ENCODE peak calls at places on chromosomes 2 and 18, in nine cellular contexts. One of them, this sample, is unnamed. For H3K4me1, the result is how much of the 10 kb centered on the place peaks cover.

GRCh38 chr2:165560377-165560988 is 91.0 kb downstream of the CSRNP3 start:
- DNase-seq in ovary: no peak
- DNase-seq in sigmoid colon: no peak
- DNase-seq in K562: no peak
- DNase-seq in stomach: no peak
- DNase-seq in A549: no peak
- DNase-seq in esophagus muscularis mucosa: no peak
- DNase-seq in tibial nerve: no peak
- DNase-seq in transverse colon: no peak
- DNase-seq in this sample: no peak

GRCh38 chr18:33673689-33674088 is 95.7 kb downstream of the ASXL3 start:
- DNase-seq in A549: no peak
- DNase-seq in stomach: no peak
- DNase-seq in sigmoid colon: no peak
- DNase-seq in esophagus muscularis mucosa: no peak
- DNase-seq in tibial nerve: no peak
- DNase-seq in ovary: no peak
- DNase-seq in transverse colon: no peak
- DNase-seq in K562: no peak
- DNase-seq in this sample: no peak

GRCh38 chr2:37600735-37601134 is 70.7 kb downstream of the CDC42EP3 start:
- DNase-seq in A549: no peak
- DNase-seq in K562: no peak
- DNase-seq in tibial nerve: no peak
- DNase-seq in ovary: no peak
- DNase-seq in esophagus muscularis mucosa: no peak
- DNase-seq in transverse colon: no peak
- DNase-seq in sigmoid colon: no peak
- DNase-seq in stomach: no peak
- DNase-seq in this sample: no peak

GRCh38 chr18:13564579-13564978 is 161.8 kb downstream of the FAM210A start:
- DNase-seq in tibial nerve: no peak
- DNase-seq in stomach: no peak
- DNase-seq in A549: no peak
- DNase-seq in sigmoid colon: no peak
- DNase-seq in transverse colon: peak
- DNase-seq in K562: no peak
- DNase-seq in ovary: no peak
- DNase-seq in esophagus muscularis mucosa: no peak
- DNase-seq in this sample: no peak

GRCh38 chr2:16821696-16822095 is 156.1 kb upstream of the CYRIA start:
- DNase-seq in ovary: no peak
- DNase-seq in esophagus muscularis mucosa: no peak
- DNase-seq in tibial nerve: no peak
- DNase-seq in sigmoid colon: no peak
- DNase-seq in transverse colon: no peak
- DNase-seq in A549: no peak
- DNase-seq in stomach: no peak
- DNase-seq in K562: no peak
- DNase-seq in this sample: no peak

GRCh38 chr18:58541137-58541788 is 87.6 kb downstream of the ALPK2 start:
- DNase-seq in transverse colon: no peak
- DNase-seq in esophagus muscularis mucosa: no peak
- DNase-seq in K562: no peak
- DNase-seq in tibial nerve: no peak
- DNase-seq in ovary: no peak
- DNase-seq in A549: no peak
- DNase-seq in stomach: no peak
- DNase-seq in sigmoid colon: no peak
- DNase-seq in this sample: no peak

GRCh38 chr2:159968282-159968900 is 94.0 kb downstream of the PLA2R1 start:
- DNase-seq in K562: peak
- DNase-seq in A549: peak
- DNase-seq in tibial nerve: no peak
- DNase-seq in ovary: no peak
- DNase-seq in sigmoid colon: no peak
- DNase-seq in transverse colon: peak
- DNase-seq in stomach: no peak
- DNase-seq in esophagus muscularis mucosa: no peak
- DNase-seq in this sample: no peak

GRCh38 chr2:9168851-9169250 is 37.8 kb upstream of the ASAP2 start:
- DNase-seq in esophagus muscularis mucosa: no peak
- DNase-seq in A549: no peak
- DNase-seq in ovary: no peak
- DNase-seq in transverse colon: no peak
- DNase-seq in tibial nerve: no peak
- DNase-seq in sigmoid colon: no peak
- DNase-seq in K562: peak
- DNase-seq in stomach: no peak
- DNase-seq in this sample: no peak

GRCh38 chr18:44594779-44595467 is 85.8 kb upstream of the SETBP1 start:
- DNase-seq in ovary: no peak
- DNase-seq in esophagus muscularis mucosa: no peak
- DNase-seq in A549: no peak
- DNase-seq in K562: no peak
- DNase-seq in transverse colon: no peak
- DNase-seq in sigmoid colon: no peak
- DNase-seq in stomach: no peak
- DNase-seq in tibial nerve: no peak
- DNase-seq in this sample: no peak

GRCh38 chr18:55900380-55900779 is 312.4 kb upstream of the TCF4 start:
- DNase-seq in esophagus muscularis mucosa: no peak
- DNase-seq in sigmoid colon: no peak
- DNase-seq in transverse colon: no peak
- DNase-seq in stomach: no peak
- DNase-seq in tibial nerve: no peak
- DNase-seq in ovary: no peak
- DNase-seq in K562: no peak
- DNase-seq in A549: no peak
- DNase-seq in this sample: no peak

GRCh38 chr2:72630767-72631166 is 195.1 kb downstream of the EXOC6B start:
- DNase-seq in A549: no peak
- DNase-seq in transverse colon: no peak
- DNase-seq in K562: no peak
- DNase-seq in ovary: no peak
- DNase-seq in sigmoid colon: no peak
- DNase-seq in tibial nerve: no peak
- DNase-seq in esophagus muscularis mucosa: no peak
- DNase-seq in stomach: no peak
- DNase-seq in this sample: no peak

GRCh38 chr2:237534380-237534779 is 32.0 kb upstream of the PRLH start:
- DNase-seq in transverse colon: no peak
- DNase-seq in sigmoid colon: no peak
- DNase-seq in tibial nerve: no peak
- DNase-seq in K562: no peak
- DNase-seq in ovary: no peak
- DNase-seq in esophagus muscularis mucosa: no peak
- DNase-seq in A549: no peak
- DNase-seq in stomach: no peak
- DNase-seq in this sample: no peak

GRCh38 chr2:80519699-80520291 is 215.2 kb upstream of the LRRTM1 start:
- DNase-seq in ovary: no peak
- DNase-seq in A549: no peak
- DNase-seq in sigmoid colon: no peak
- DNase-seq in transverse colon: no peak
- DNase-seq in stomach: no peak
- DNase-seq in esophagus muscularis mucosa: no peak
- DNase-seq in tibial nerve: no peak
- DNase-seq in K562: no peak
- DNase-seq in this sample: no peak

GRCh38 chr2:109456776-109457175 is 157.0 kb downstream of the SEPTIN10 start:
- DNase-seq in esophagus muscularis mucosa: no peak
- DNase-seq in ovary: no peak
- DNase-seq in stomach: no peak
- DNase-seq in A549: no peak
- DNase-seq in sigmoid colon: peak
- DNase-seq in transverse colon: no peak
- DNase-seq in tibial nerve: no peak
- DNase-seq in K562: no peak
- DNase-seq in this sample: no peak

GRCh38 chr2:2881507-2881906 is 496.1 kb downstream of the EIPR1 start:
- DNase-seq in stomach: no peak
- DNase-seq in ovary: no peak
- DNase-seq in sigmoid colon: no peak
- DNase-seq in K562: no peak
- DNase-seq in A549: no peak
- DNase-seq in tibial nerve: no peak
- DNase-seq in transverse colon: no peak
- DNase-seq in esophagus muscularis mucosa: no peak
- DNase-seq in this sample: no peak

GRCh38 chr2:101616411-101616810 is 81.1 kb upstream of the MAP4K4 start:
- DNase-seq in K562: no peak
- DNase-seq in A549: no peak
- DNase-seq in transverse colon: no peak
- DNase-seq in stomach: peak
- DNase-seq in esophagus muscularis mucosa: no peak
- DNase-seq in sigmoid colon: no peak
- DNase-seq in ovary: no peak
- DNase-seq in tibial nerve: no peak
- DNase-seq in this sample: no peak

GRCh38 chr2:14288016-14288415 is 344.5 kb upstream of the LRATD1 start:
- DNase-seq in transverse colon: no peak
- DNase-seq in ovary: no peak
- DNase-seq in K562: no peak
- DNase-seq in stomach: no peak
- DNase-seq in A549: no peak
- DNase-seq in esophagus muscularis mucosa: no peak
- DNase-seq in sigmoid colon: no peak
- DNase-seq in tibial nerve: no peak
- DNase-seq in this sample: no peak

GRCh38 chr2:225042800-225043167 is 516 bp upstream of the DOCK10 start:
- DNase-seq in stomach: no peak
- DNase-seq in K562: no peak
- DNase-seq in esophagus muscularis mucosa: no peak
- DNase-seq in tibial nerve: no peak
- DNase-seq in transverse colon: no peak
- DNase-seq in A549: no peak
- DNase-seq in sigmoid colon: no peak
- DNase-seq in ovary: no peak
- DNase-seq in this sample: no peak

GRCh38 chr18:60500960-60501359 is 128.4 kb upstream of the MC4R start:
- DNase-seq in K562: no peak
- DNase-seq in ovary: no peak
- DNase-seq in sigmoid colon: no peak
- DNase-seq in tibial nerve: no peak
- DNase-seq in esophagus muscularis mucosa: no peak
- DNase-seq in A549: no peak
- DNase-seq in stomach: no peak
- DNase-seq in transverse colon: no peak
- DNase-seq in this sample: no peak

GRCh38 chr2:217666338-217666737 is 336.5 kb downstream of the TNS1 start:
- DNase-seq in K562: no peak
- DNase-seq in stomach: no peak
- DNase-seq in ovary: no peak
- DNase-seq in esophagus muscularis mucosa: no peak
- DNase-seq in tibial nerve: no peak
- DNase-seq in sigmoid colon: no peak
- DNase-seq in transverse colon: no peak
- DNase-seq in A549: no peak
- DNase-seq in this sample: no peak
- TF ChIP-seq EP300 in K562: no peak
- TF ChIP-seq EP300 in stomach: no peak
- TF ChIP-seq EP300 in ovary: no peak
- TF ChIP-seq EP300 in esophagus muscularis mucosa: no peak
- TF ChIP-seq EP300 in tibial nerve: no peak
- TF ChIP-seq EP300 in sigmoid colon: no peak
- TF ChIP-seq EP300 in transverse colon: no peak
- TF ChIP-seq EP300 in A549: no peak
- TF ChIP-seq EP300 in this sample: no peak

DNA sequence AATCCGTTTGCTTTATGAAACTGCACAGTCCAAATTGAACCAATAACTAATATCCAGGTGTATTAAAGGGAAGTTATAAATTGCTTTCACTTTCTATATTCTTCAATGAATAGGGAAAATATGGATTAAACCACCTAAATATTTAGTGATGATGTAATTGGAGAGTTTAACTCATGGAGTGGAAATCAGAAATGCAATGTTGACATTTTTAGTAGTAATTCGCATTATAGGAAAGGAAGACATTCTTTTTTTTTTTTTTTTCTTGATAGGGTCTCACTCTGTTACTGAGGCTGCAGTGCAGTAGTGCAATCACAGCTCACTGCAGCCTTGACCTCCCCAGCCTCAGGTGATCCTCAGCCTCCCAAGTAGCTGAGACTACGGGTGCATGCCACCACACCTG is 321.9 kb downstream of the RNF144A start:
- DNase-seq in ovary: no peak
- DNase-seq in sigmoid colon: no peak
- DNase-seq in K562: no peak
- DNase-seq in esophagus muscularis mucosa: no peak
- DNase-seq in stomach: no peak
- DNase-seq in A549: no peak
- DNase-seq in transverse colon: no peak
- DNase-seq in tibial nerve: no peak
- DNase-seq in this sample: no peak
- H3K4me1 ChIP-seq in ovary: under half
- H3K4me1 ChIP-seq in sigmoid colon: under half
- H3K4me1 ChIP-seq in K562: under half
- H3K4me1 ChIP-seq in esophagus muscularis mucosa: under half
- H3K4me1 ChIP-seq in stomach: under half
- H3K4me1 ChIP-seq in A549: under half
- H3K4me1 ChIP-seq in transverse colon: under half
- H3K4me1 ChIP-seq in tibial nerve: under half
- H3K4me1 ChIP-seq in this sample: under half

DNA sequence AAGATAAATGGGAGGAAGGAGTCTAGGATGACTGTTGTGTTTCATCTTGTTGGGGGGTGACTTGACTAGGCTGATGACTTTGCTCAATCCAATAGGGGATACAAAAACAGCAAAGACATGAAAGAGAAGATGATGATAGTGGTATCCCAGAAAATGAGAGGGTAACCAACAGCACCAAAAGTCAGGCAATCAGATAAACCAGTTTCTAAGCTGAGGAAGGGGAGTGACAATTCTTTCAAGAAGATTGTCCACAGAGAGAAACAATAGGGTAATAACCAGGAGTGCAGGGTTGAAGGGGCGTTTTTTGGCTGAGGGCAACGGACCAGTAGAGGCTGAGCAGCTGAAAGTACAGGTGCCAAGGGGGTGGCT is 7.7 kb upstream of the KCMF1 start:
- DNase-seq in A549: no peak
- DNase-seq in K562: no peak
- DNase-seq in transverse colon: no peak
- DNase-seq in tibial nerve: no peak
- DNase-seq in stomach: no peak
- DNase-seq in ovary: no peak
- DNase-seq in esophagus muscularis mucosa: no peak
- DNase-seq in sigmoid colon: no peak
- DNase-seq in this sample: no peak
- TF ChIP-seq POLR2A in A549: no peak
- TF ChIP-seq POLR2A in K562: no peak
- TF ChIP-seq POLR2A in transverse colon: no peak
- TF ChIP-seq POLR2A in tibial nerve: no peak
- TF ChIP-seq POLR2A in stomach: no peak
- TF ChIP-seq POLR2A in ovary: no peak
- TF ChIP-seq POLR2A in esophagus muscularis mucosa: no peak
- TF ChIP-seq POLR2A in sigmoid colon: no peak
- TF ChIP-seq POLR2A in this sample: no peak

DNA sequence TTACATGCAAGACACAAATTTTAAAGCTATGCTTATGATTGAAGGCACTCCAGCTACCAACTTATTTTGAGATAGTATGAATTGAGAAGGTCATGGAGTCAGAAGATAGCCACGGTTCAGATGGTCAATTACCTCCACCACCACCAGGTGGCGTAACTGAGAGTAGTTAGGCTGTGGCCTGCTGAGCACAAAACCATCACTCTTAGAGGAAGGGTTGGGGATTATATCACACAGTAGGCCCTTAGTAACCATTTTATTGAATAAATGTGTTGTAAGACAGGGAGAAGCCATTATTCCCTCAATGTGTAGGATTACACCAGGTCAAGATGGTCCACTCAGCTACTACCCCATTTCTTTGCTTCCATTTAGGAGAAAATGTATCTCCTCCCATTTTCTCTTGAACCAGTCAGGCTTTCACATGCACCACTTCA is 18.8 kb downstream of the KLHL41 start:
- DNase-seq in esophagus muscularis mucosa: no peak
- DNase-seq in K562: peak
- DNase-seq in A549: peak
- DNase-seq in transverse colon: peak
- DNase-seq in tibial nerve: peak
- DNase-seq in stomach: peak
- DNase-seq in ovary: peak
- DNase-seq in sigmoid colon: peak
- DNase-seq in this sample: no peak
- TF ChIP-seq EP300 in esophagus muscularis mucosa: no peak
- TF ChIP-seq EP300 in K562: no peak
- TF ChIP-seq EP300 in A549: no peak
- TF ChIP-seq EP300 in transverse colon: no peak
- TF ChIP-seq EP300 in tibial nerve: no peak
- TF ChIP-seq EP300 in stomach: no peak
- TF ChIP-seq EP300 in ovary: no peak
- TF ChIP-seq EP300 in sigmoid colon: no peak
- TF ChIP-seq EP300 in this sample: no peak

This sample was measured in suprapubic skin.